ENCODE peak calls at places on chromosomes 12 and 14, in nine cellular contexts. L is amygdala; K is stimulated activated CD8-positive, alpha-beta memory T cell treated with anti-CD3 and anti-CD28 coated beads, Interleukin-4, amount 100 ng/mL, for 1 hour; F is caudate nucleus; W is EH; V is LoVo; O is tibial artery; G is NCI-H69; P is DMS79 treated with DMSO at 0.1 percent for 48 hours. A is an unnamed sample.

GRCh38 chr12:120367252-120367923 is 1.6 kb downstream of the MSI1 start:
- DNase-seq in L (no peak), F (no peak), K (no peak), W (no peak), O (no peak), V (no peak), P (no peak), G (peak), A (no peak)

GRCh38 chr12:122394626-122395194 is 27.8 kb downstream of the CLIP1 start:
- DNase-seq in F (no peak), O (peak), P (no peak), W (peak), G (no peak), L (no peak), K (no peak), V (no peak), A (no peak)

GRCh38 chr12:130044991-130045621 is 117.2 kb upstream of the FZD10 start:
- DNase-seq in V (no peak), G (peak), W (no peak), O (no peak), L (no peak), K (no peak), F (no peak), P (peak), A (no peak)

GRCh38 chr12:52172956-52173355 is 18.9 kb downstream of the KRT80 start:
- DNase-seq in O (no peak), W (no peak), F (no peak), P (no peak), L (no peak), G (no peak), V (no peak), K (no peak), A (no peak)

GRCh38 chr12:25276199-25276937 is 25.6 kb upstream of the KRAS start:
- DNase-seq in P (no peak), O (no peak), V (peak), L (no peak), W (peak), F (no peak), K (no peak), G (peak), A (peak)

GRCh38 chr14:51039285-51039684 is 55.6 kb downstream of the TRIM9 start:
- DNase-seq in G (no peak), L (no peak), V (no peak), K (no peak), O (no peak), F (no peak), P (no peak), W (no peak), A (no peak)

GRCh38 chr14:105472496-105472991 is 2.1 kb upstream of the CRIP2 start:
- DNase-seq in L (no peak), W (no peak), K (no peak), P (peak), G (no peak), V (no peak), O (peak), F (no peak), A (no peak)

GRCh38 chr12:96347130-96347699 is 53.0 kb downstream of the CDK17 start:
- DNase-seq in V (no peak), L (no peak), W (no peak), P (no peak), K (no peak), F (no peak), G (no peak), O (no peak), A (no peak)

GRCh38 chr12:90801776-90802175 is 153.2 kb downstream of the CCER1 start:
- DNase-seq in K (no peak), L (no peak), F (no peak), P (no peak), O (no peak), V (peak), W (peak), G (peak), A (peak)

GRCh38 chr12:105342464-105342863 is 12.0 kb downstream of the C12orf75 start:
- DNase-seq in W (no peak), G (peak), V (no peak), F (no peak), K (no peak), P (no peak), O (no peak), L (no peak), A (no peak)

A was measured in SW480.